ENCODE peak calls at places on chromosomes 16 and 17, in six cellular contexts. L is right cardiac atrium, T is transverse colon, H is H1, U is SK-N-SH, A is heart right ventricle. N is an unnamed sample.

GRCh38 chr17:70168044-70168978 is 1.0 kb upstream of the KCNJ2 start:
- DNase-seq in U (peak; percentile 81), T (peak; percentile 80), A (peak; percentile 29), H (peak; percentile 65), L (peak; percentile 53), N (no peak)

GRCh38 chr17:68939195-68939594 is 16.0 kb downstream of the ABCA8 start:
- DNase-seq in T (no peak), L (no peak), A (no peak), H (no peak), U (no peak), N (no peak)

GRCh38 chr16:53872248-53873221 is 168.6 kb downstream of the FTO start:
- DNase-seq in L (no peak), U (no peak), T (no peak), A (no peak), H (no peak), N (no peak)

GRCh38 chr16:87686697-87687570 is 78.9 kb downstream of the KLHDC4 start:
- DNase-seq in A (no peak), H (no peak), T (no peak), L (no peak), U (no peak), N (no peak)

GRCh38 chr17:62791235-62792121 is 16.6 kb downstream of the MARCHF10 start:
- DNase-seq in T (no peak), H (no peak), U (no peak), A (no peak), L (no peak), N (no peak)

GRCh38 chr17:31915456-31916100 is 14.1 kb upstream of the UTP6 start:
- DNase-seq in U (no peak), H (no peak), A (no peak), L (no peak), T (no peak), N (no peak)

GRCh38 chr16:11162571-11163268 is 93.3 kb downstream of the SOCS1 start:
- DNase-seq in U (no peak), L (no peak), T (no peak), H (no peak), A (no peak), N (no peak)

GRCh38 chr16:54193656-54194007 is 93.0 kb downstream of the IRX3 start:
- DNase-seq in T (peak; percentile 54), H (peak; percentile 95), A (peak; percentile 85), L (peak; percentile 82), U (peak; percentile 90), N (no peak)

GRCh38 chr17:45226620-45227019 is 4.9 kb downstream of the FMNL1 start:
- DNase-seq in U (no peak), H (no peak), T (no peak), L (no peak), A (no peak), N (no peak)

GRCh38 chr17:79627184-79627765 is 16.4 kb upstream of the RBFOX3 start:
- DNase-seq in L (no peak), U (peak; percentile 22), A (no peak), T (no peak), H (peak; percentile 41), N (no peak)

GRCh38 chr17:78219396-78220150 is 5.5 kb downstream of the BIRC5 start:
- DNase-seq in U (no peak), A (no peak), L (no peak), T (no peak), H (no peak), N (no peak)

GRCh38 chr16:12360240-12360639 is 383.7 kb downstream of the SNX29 start:
- DNase-seq in T (no peak), A (no peak), H (no peak), U (no peak), L (no peak), N (no peak)

GRCh38 chr17:44146375-44147346 is 4.9 kb downstream of the HROB start:
- DNase-seq in H (no peak), A (no peak), L (no peak), T (no peak), U (peak; percentile 21), N (no peak)

GRCh38 chr17:8843344-8843743 is 24.1 kb downstream of the PIK3R6 start:
- DNase-seq in T (no peak), H (no peak), L (no peak), A (no peak), U (no peak), N (no peak)

GRCh38 chr17:73586921-73587680 is 57.1 kb downstream of the SDK2 start:
- DNase-seq in T (no peak), A (peak; percentile 51), H (no peak), U (peak; percentile 90), L (peak; percentile 32), N (no peak)

GRCh38 chr16:85912271-85912974 is 13.5 kb downstream of the IRF8 start:
- DNase-seq in U (no peak), A (no peak), H (no peak), T (peak; percentile 43), L (no peak), N (no peak)

GRCh38 chr16:85927326-85927725 is 28.4 kb downstream of the IRF8 start:
- DNase-seq in L (no peak), A (no peak), U (no peak), H (no peak), T (no peak), N (no peak)

GRCh38 chr17:44794699-44795413 is 35.2 kb downstream of the GJC1 start:
- DNase-seq in L (no peak), U (no peak), T (no peak), H (no peak), A (no peak), N (no peak)

GRCh38 chr17:77280304-77280910 is 139.6 kb downstream of the SEC14L1 start:
- DNase-seq in L (peak; percentile 41), H (peak; percentile 66), A (no peak), T (peak; percentile 65), U (peak; percentile 33), N (no peak)

GRCh38 chr16:14121135-14121534 is 50.0 kb downstream of the MRTFB start:
- DNase-seq in L (no peak), H (no peak), T (no peak), U (no peak), A (no peak), N (no peak)

GRCh38 chr17:65987988-65988387 is 203.9 kb downstream of the CEP112 start:
- DNase-seq in L (no peak), A (no peak), H (peak; percentile 49), T (peak; percentile 11), U (no peak), N (no peak)

GRCh38 chr17:7173687-7174602 is 5.2 kb downstream of the ASGR1 start:
- DNase-seq in L (peak; percentile 62), T (peak; percentile 50), A (peak; percentile 54), U (peak; percentile 58), H (peak; percentile 88), N (peak; percentile 42)

GRCh38 chr17:30113213-30113612 is 3.4 kb upstream of the NSRP1 start:
- DNase-seq in L (no peak), H (no peak), U (no peak), T (peak; percentile 79), A (no peak), N (no peak)

GRCh38 chr17:57810740-57811632 is 38.9 kb downstream of the MRPS23 start:
- DNase-seq in A (peak; percentile 69), H (no peak), U (peak; percentile 74), L (peak; percentile 38), T (peak; percentile 11), N (no peak)

GRCh38 chr17:83057793-83058477 is 21.5 kb upstream of the METRNL start:
- DNase-seq in L (peak; percentile 63), A (peak; percentile 77), T (no peak), U (peak; percentile 21), H (no peak), N (no peak)

GRCh38 chr17:40346061-40346767 is 18.3 kb downstream of the GJD3 start:
- DNase-seq in H (no peak), T (no peak), L (no peak), U (no peak), A (no peak), N (no peak)

GRCh38 chr16:4334724-4335495 is 16.2 kb downstream of the PAM16 start:
- DNase-seq in L (no peak), T (no peak), U (no peak), H (no peak), A (no peak), N (no peak)

GRCh38 chr16:89827383-89828198 is 684 bp upstream of the SPIRE2 start:
- DNase-seq in A (peak; percentile 62), U (peak; percentile 79), T (peak; percentile 72), L (peak; percentile 45), H (peak; percentile 84), N (no peak)

GRCh38 chr17:47719411-47720152 is 13.5 kb upstream of the TBX21 start:
- DNase-seq in H (no peak), T (no peak), A (no peak), L (no peak), U (no peak), N (no peak)

GRCh38 chr17:38870259-38871165 is 654 bp downstream of the LASP1 start:
- DNase-seq in H (peak; percentile 79), L (peak; percentile 82), A (peak; percentile 74), U (peak; percentile 83), T (peak; percentile 83), N (peak; percentile 29)

GRCh38 chr16:81313731-81314602 is 795 bp upstream of the GAN start:
- DNase-seq in A (no peak), U (peak; percentile 43), L (no peak), T (no peak), H (peak; percentile 48), N (no peak)

DNA sequence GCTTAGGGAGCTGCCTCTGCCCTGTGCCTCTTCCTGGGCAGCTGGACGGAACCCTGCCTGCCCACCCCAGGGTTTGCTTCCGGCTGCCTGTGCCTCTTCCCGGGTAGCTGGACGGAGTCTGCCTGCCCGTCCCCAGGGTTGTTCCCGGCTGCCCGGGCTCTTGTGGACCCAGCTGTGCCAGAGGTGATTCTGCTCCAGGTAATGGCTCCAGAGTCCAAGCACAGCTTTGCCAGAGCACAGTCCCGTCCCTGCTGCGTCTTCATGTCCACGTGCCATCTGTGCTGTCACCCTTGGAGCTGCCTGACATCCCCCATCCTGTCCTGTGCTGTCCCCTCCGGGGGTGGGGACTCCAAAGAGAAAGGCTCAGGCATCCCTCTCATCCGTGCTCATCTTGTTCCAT is 50.6 kb upstream of the PVALEF start:
- DNase-seq in U (no peak), L (no peak), H (no peak), A (no peak), T (no peak), N (no peak)
- H3K9me3 ChIP-seq in U (no peaks in the 10 kb centered on the region), L (no peaks in the 10 kb centered on the region), H (no peaks in the 10 kb centered on the region), A (no peaks in the 10 kb centered on the region), T (no peaks in the 10 kb centered on the region), N (no peaks in the 10 kb centered on the region)

GRCh38 chr16:75175074-75175473 is 26.8 kb downstream of the ZFP1 start:
- DNase-seq in L (no peak), T (no peak), A (no peak), U (no peak), H (no peak), N (no peak)
- H3K9me3 ChIP-seq in L (peaks cover 6% of the 10 kb centered on the region), T (peaks cover 35% of the 10 kb centered on the region), A (peaks cover 4% of the 10 kb centered on the region), U (peaks cover 29% of the 10 kb centered on the region), H (peaks cover 35% of the 10 kb centered on the region), N (peaks cover 8% of the 10 kb centered on the region)

GRCh38 chr17:27690882-27691281 is 59.9 kb downstream of the LGALS9 start:
- DNase-seq in H (no peak), A (no peak), T (no peak), L (no peak), U (no peak), N (no peak)
- H3K9me3 ChIP-seq in H (peaks cover 21% of the 10 kb centered on the region), A (no peaks in the 10 kb centered on the region), T (peaks cover 7% of the 10 kb centered on the region), L (no peaks in the 10 kb centered on the region), U (no peaks in the 10 kb centered on the region), N (peaks cover 12% of the 10 kb centered on the region)

DNA sequence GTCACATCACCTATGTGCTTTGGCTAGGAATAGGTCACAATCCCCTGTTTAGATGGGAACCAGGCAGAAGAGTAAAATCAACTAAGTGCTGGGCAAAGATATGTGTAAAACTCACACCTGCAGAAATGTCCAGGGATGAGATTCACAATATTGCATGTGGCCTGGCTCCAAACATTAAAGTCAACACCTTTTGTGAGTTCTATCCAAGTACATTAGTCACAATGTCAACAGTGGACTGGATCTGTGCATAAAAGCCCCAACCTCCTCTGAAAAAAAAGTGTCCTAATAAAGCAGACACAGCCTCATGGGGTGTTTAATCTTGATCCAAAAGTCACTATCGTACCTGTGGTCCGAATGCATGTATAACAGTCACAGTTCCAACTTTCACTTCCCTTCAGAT is 1990.3 kb downstream of the TP53TG3F start:
- DNase-seq in L (no peak), H (no peak), A (no peak), T (no peak), U (no peak), N (no peak)
- H3K9me3 ChIP-seq in L (peaks cover 4% of the 10 kb centered on the region), H (peaks cover 77% of the 10 kb centered on the region), A (no peaks in the 10 kb centered on the region), T (peaks cover 19% of the 10 kb centered on the region), U (no peaks in the 10 kb centered on the region), N (no peaks in the 10 kb centered on the region)